ENCODE peak calls at places on chromosome 15, in eight cellular contexts. Q is adrenal gland, Y is pancreas, H is WTC11, S is cardiac muscle cell, E is fibroblast of lung, J is upper lobe of left lung, P is cardiac fibroblast. O is an unnamed sample.

GRCh38 chr15:67105065-67105951 is 39.9 kb downstream of the SMAD3 start:
- DNase-seq in Q (peak; percentile 89), E (peak; percentile 98), Y (peak; percentile 69), J (no peak), S (no peak), H (no peak), P (peak; percentile 99), O (no peak)

GRCh38 chr15:99744142-99744541 is 10.9 kb upstream of the LYSMD4 start:
- DNase-seq in H (peak; percentile 32), S (no peak), E (no peak), Q (no peak), P (no peak), Y (no peak), J (no peak), O (no peak)

GRCh38 chr15:80059786-80060489 is 462 bp downstream of the ZFAND6 start:
- DNase-seq in P (no peak), Y (peak; percentile 50), H (peak; percentile 73), Q (peak; percentile 66), S (peak; percentile 80), J (peak; percentile 96), E (no peak), O (peak; percentile 83)

GRCh38 chr15:63422891-63423290 is 41.2 kb upstream of the CA12 start:
- DNase-seq in E (no peak), Y (no peak), S (no peak), H (no peak), P (no peak), J (no peak), Q (no peak), O (no peak)

GRCh38 chr15:52331490-52332240 is 36.1 kb upstream of the MYO5C start:
- DNase-seq in E (peak; percentile 68), S (peak; percentile 28), H (no peak), Q (peak; percentile 34), Y (no peak), P (peak; percentile 75), J (no peak), O (no peak)

GRCh38 chr15:41930221-41930866 is 36.5 kb upstream of the SPTBN5 start:
- DNase-seq in Y (no peak), H (no peak), E (peak; percentile 97), P (peak; percentile 95), J (no peak), S (no peak), Q (peak; percentile 55), O (no peak)

GRCh38 chr15:67839358-67839928 is 402 bp downstream of the RNU6-1 start:
- DNase-seq in Y (no peak), H (no peak), Q (peak; percentile 46), J (no peak), E (peak; percentile 63), S (no peak), P (peak; percentile 66), O (no peak)

GRCh38 chr15:84702961-84703482 is 12.9 kb downstream of the SEC11A start:
- DNase-seq in P (peak; percentile 69), H (no peak), Q (peak; percentile 78), E (peak; percentile 76), Y (peak; percentile 36), J (no peak), S (no peak), O (no peak)

GRCh38 chr15:67998599-67999122 is 55.5 kb upstream of the PIAS1 start:
- DNase-seq in H (no peak), E (peak; percentile 37), S (no peak), J (no peak), Y (peak; percentile 26), Q (peak; percentile 38), P (peak; percentile 68), O (no peak)

GRCh38 chr15:100118546-100118945 is 223.2 kb downstream of the ADAMTS17 start:
- DNase-seq in H (no peak), Y (no peak), P (no peak), S (no peak), E (no peak), J (no peak), Q (no peak), O (no peak)

GRCh38 chr15:43517354-43518072 is at the start of gene MAP1A:
- DNase-seq in Q (no peak), H (peak; percentile 32), P (peak; percentile 43), S (peak; percentile 85), Y (no peak), J (peak; percentile 81), E (peak; percentile 68), O (peak; percentile 64)

GRCh38 chr15:95739161-95739560 is 591.3 kb upstream of the NR2F2 start:
- DNase-seq in E (no peak), P (no peak), S (no peak), H (no peak), Q (no peak), Y (no peak), J (no peak), O (no peak)

GRCh38 chr15:74964794-74965193 is 8.2 kb upstream of the RPP25 start:
- DNase-seq in H (no peak), E (no peak), S (no peak), P (peak; percentile 75), Y (no peak), J (no peak), Q (no peak), O (no peak)

GRCh38 chr15:70530503-70530902 is 232.9 kb downstream of the UACA start:
- DNase-seq in Y (no peak), P (no peak), E (no peak), Q (peak; percentile 2), H (no peak), J (no peak), S (no peak), O (no peak)

GRCh38 chr15:52800852-52801747 is 11.0 kb upstream of the ONECUT1 start:
- DNase-seq in Q (no peak), Y (no peak), H (no peak), P (no peak), E (no peak), S (no peak), J (peak; percentile 52), O (no peak)

GRCh38 chr15:67914537-67915373 is 74.9 kb upstream of the RNU6-1 start:
- DNase-seq in H (peak; percentile 46), Q (peak; percentile 31), S (peak; percentile 79), E (peak; percentile 68), P (no peak), J (no peak), Y (peak; percentile 46), O (peak; percentile 58)

GRCh38 chr15:48520376-48521155 is 124.9 kb downstream of the FBN1 start:
- DNase-seq in E (no peak), Q (no peak), Y (no peak), J (peak; percentile 4), P (no peak), S (no peak), H (peak; percentile 68), O (no peak)

GRCh38 chr15:81357178-81357686 is 16.8 kb downstream of the TMC3 start:
- DNase-seq in P (no peak), H (no peak), S (no peak), Y (no peak), Q (no peak), E (no peak), J (no peak), O (no peak)
- TF ChIP-seq CTCF in P (no peak), H (no peak), S (no peak), Y (no peak), Q (no peak), E (no peak), J (no peak), O (no peak)

GRCh38 chr15:39172380-39173281 is 408.2 kb upstream of the THBS1 start:
- DNase-seq in P (peak; percentile 77), E (peak; percentile 73), Q (peak; percentile 31), H (no peak), Y (no peak), J (peak; percentile 30), S (peak; percentile 19), O (no peak)

GRCh38 chr15:39173426-39173825 is 407.5 kb upstream of the THBS1 start:
- DNase-seq in Y (no peak), P (no peak), Q (no peak), S (no peak), H (no peak), J (no peak), E (no peak), O (no peak)

GRCh38 chr15:39167114-39168058 is 413.5 kb upstream of the THBS1 start:
- DNase-seq in E (no peak), S (no peak), H (no peak), Y (no peak), Q (no peak), P (no peak), J (no peak), O (no peak)

GRCh38 chr15:39174332-39174731 is 406.5 kb upstream of the THBS1 start:
- DNase-seq in J (no peak), H (no peak), Y (no peak), P (no peak), Q (no peak), E (no peak), S (no peak), O (no peak)

GRCh38 chr15:39171944-39172368 is 408.9 kb upstream of the THBS1 start:
- DNase-seq in Y (peak; percentile 63), E (peak; percentile 98), P (peak; percentile 99), S (peak; percentile 87), Q (peak; percentile 70), H (peak; percentile 63), J (no peak), O (peak; percentile 20)
- TF ChIP-seq CTCF in Y (peak; percentile 10), E (peak; percentile 37), P (peak; percentile 48), S (peak; percentile 51), Q (no peak), H (no peak), J (no peak), O (peak; percentile 16)

DNA sequence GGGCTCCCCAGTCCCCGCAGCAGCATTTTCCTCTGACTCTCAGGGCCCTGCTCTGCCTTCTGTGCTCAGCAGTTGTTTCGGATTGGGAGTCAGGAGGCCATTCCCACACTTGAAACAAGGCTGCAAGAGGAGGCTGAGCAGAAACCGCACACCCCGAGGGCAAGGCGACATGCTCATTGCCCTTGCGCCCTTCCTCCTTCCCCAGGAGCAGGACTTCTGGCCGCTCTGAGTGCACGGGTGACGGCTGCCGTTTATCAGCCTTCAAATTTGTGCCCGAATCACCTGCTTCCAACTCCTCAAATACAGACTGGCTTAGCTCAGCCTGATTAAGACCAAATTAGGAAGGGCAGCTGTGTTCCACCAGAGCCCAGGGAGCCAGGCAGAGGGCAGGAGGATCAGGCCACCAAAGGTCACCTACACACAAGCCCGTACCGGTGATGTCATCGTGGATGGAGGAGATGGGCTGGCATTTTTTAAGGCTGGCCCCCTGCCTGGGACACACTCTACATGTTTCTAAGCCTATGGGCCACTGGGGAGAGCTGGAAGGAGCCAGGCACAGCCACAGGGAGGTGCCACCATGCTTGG is 38.1 kb downstream of the TM2D3 start:
- DNase-seq in J (no peak), S (no peak), H (no peak), Q (no peak), Y (no peak), P (no peak), E (no peak), O (no peak)
- TF ChIP-seq CTCF in J (no peak), S (no peak), H (no peak), Q (no peak), Y (no peak), P (no peak), E (no peak), O (no peak)

DNA sequence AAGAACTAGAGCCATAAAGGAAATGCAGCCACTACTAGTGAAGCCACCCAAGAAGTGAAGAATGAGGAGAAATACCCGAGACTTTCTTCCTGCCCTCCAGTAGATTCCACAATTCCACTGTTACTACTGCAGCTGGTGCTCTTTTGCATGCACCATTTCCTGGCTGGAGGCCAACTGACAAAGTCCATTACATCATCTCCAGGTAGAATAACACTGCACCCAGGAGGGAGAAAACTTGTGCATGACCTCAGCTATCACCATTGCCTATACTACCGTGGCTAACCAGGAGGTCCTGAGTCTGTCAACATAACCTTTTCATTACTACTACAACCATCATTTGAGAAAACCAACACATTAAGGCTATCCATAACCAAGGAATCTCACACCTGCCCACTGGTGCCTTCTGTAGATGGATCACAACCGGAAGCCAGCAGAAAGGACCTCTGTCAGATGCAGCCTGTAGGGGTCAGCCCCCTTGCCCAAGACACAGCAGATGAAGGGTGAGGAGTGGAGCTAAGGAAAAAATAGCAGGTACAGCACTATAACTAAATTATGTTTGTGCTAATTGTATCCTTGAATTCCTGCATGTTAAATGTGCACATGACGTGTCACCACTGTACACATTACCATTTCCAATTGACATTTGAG is 200.8 kb upstream of the C2CD4B start:
- DNase-seq in S (no peak), P (no peak), H (no peak), Y (no peak), E (no peak), J (no peak), Q (no peak), O (no peak)
- TF ChIP-seq CTCF in S (no peak), P (no peak), H (no peak), Y (no peak), E (no peak), J (no peak), Q (no peak), O (no peak)

O was measured in nephron progenitor cell.